ENCODE peak calls at places on chromosomes 5 and 9, in four cellular contexts. One of them, this sample, is unnamed.

GRCh38 chr9:31745468-31745867 is 639.0 kb upstream of the ACO1 start:
- DNase-seq in astrocyte: no peak
- DNase-seq in neural progenitor cell: no peak
- DNase-seq in MM.1S: no peak
- DNase-seq in this sample: no peak

GRCh38 chr9:1005043-1005667 is 28.7 kb downstream of the DMRT3 start:
- DNase-seq in MM.1S: peak
- DNase-seq in astrocyte: peak
- DNase-seq in neural progenitor cell: peak
- DNase-seq in this sample: peak

GRCh38 chr5:141513021-141513626 is 24.2 kb downstream of the PCDHGC5 start:
- DNase-seq in astrocyte: peak
- DNase-seq in neural progenitor cell: peak
- DNase-seq in MM.1S: no peak
- DNase-seq in this sample: peak

GRCh38 chr9:114225534-114226288 is 70.4 kb downstream of the COL27A1 start:
- DNase-seq in MM.1S: no peak
- DNase-seq in astrocyte: peak
- DNase-seq in neural progenitor cell: no peak
- DNase-seq in this sample: no peak

GRCh38 chr9:131707677-131708612 is 31.9 kb downstream of the RAPGEF1 start:
- DNase-seq in neural progenitor cell: no peak
- DNase-seq in astrocyte: peak
- DNase-seq in MM.1S: no peak
- DNase-seq in this sample: no peak

GRCh38 chr9:83070257-83070656 is 7.3 kb upstream of the RASEF start:
- DNase-seq in MM.1S: no peak
- DNase-seq in neural progenitor cell: no peak
- DNase-seq in astrocyte: peak
- DNase-seq in this sample: no peak

GRCh38 chr5:132476853-132477729 is 13.5 kb downstream of the IRF1 start:
- DNase-seq in MM.1S: no peak
- DNase-seq in astrocyte: no peak
- DNase-seq in neural progenitor cell: no peak
- DNase-seq in this sample: peak

GRCh38 chr5:174745495-174745894 is 21.1 kb downstream of the MSX2 start:
- DNase-seq in MM.1S: no peak
- DNase-seq in neural progenitor cell: peak
- DNase-seq in astrocyte: no peak
- DNase-seq in this sample: no peak

GRCh38 chr9:76215066-76215465 is 179.2 kb downstream of the RFK start:
- DNase-seq in astrocyte: peak
- DNase-seq in MM.1S: no peak
- DNase-seq in neural progenitor cell: peak
- DNase-seq in this sample: no peak

GRCh38 chr9:91908293-91908623 is 41.8 kb downstream of the ROR2 start:
- DNase-seq in astrocyte: no peak
- DNase-seq in MM.1S: no peak
- DNase-seq in neural progenitor cell: no peak
- DNase-seq in this sample: no peak

GRCh38 chr5:114305402-114306207 is 56.3 kb upstream of the KCNN2 start:
- DNase-seq in neural progenitor cell: peak
- DNase-seq in astrocyte: peak
- DNase-seq in MM.1S: peak
- DNase-seq in this sample: peak

GRCh38 chr5:40258205-40258604 is 421.5 kb upstream of the PTGER4 start:
- DNase-seq in MM.1S: no peak
- DNase-seq in astrocyte: no peak
- DNase-seq in neural progenitor cell: no peak
- DNase-seq in this sample: no peak

GRCh38 chr5:73100109-73100508 is 20.3 kb upstream of the TMEM171 start:
- DNase-seq in MM.1S: no peak
- DNase-seq in neural progenitor cell: no peak
- DNase-seq in astrocyte: no peak
- DNase-seq in this sample: no peak

GRCh38 chr5:73095564-73096238 is 24.7 kb upstream of the TMEM171 start:
- DNase-seq in MM.1S: no peak
- DNase-seq in astrocyte: peak
- DNase-seq in neural progenitor cell: no peak
- DNase-seq in this sample: no peak

GRCh38 chr5:73094415-73094814 is 26.0 kb upstream of the TMEM171 start:
- DNase-seq in neural progenitor cell: no peak
- DNase-seq in MM.1S: no peak
- DNase-seq in astrocyte: no peak
- DNase-seq in this sample: no peak

GRCh38 chr5:73096239-73096575 is 24.2 kb upstream of the TMEM171 start:
- DNase-seq in astrocyte: no peak
- DNase-seq in neural progenitor cell: no peak
- DNase-seq in MM.1S: no peak
- DNase-seq in this sample: no peak

DNA sequence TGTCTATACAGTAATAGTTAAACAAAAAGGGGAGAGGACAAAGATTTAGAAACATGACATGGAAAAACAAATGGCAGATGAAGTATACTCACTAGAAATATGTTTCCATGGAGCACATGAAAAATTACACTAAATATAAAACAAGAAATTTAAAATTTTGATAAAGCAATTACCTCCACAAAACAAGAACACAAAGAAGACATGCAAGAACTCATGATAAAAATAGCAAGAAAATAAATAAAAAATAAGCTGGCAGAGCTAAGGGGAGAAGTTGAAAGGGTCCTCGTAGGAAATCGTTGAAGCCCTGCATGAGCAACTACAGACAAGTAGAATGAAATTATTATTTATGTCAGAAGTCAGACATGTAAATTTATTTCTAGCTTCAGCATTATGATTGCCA is 22.6 kb upstream of the TMEM171 start:
- DNase-seq in neural progenitor cell: no peak
- DNase-seq in astrocyte: no peak
- DNase-seq in MM.1S: no peak
- DNase-seq in this sample: no peak
- H3K4me2 ChIP-seq in neural progenitor cell: no peak
- H3K4me2 ChIP-seq in astrocyte: no peak
- H3K4me2 ChIP-seq in MM.1S: no peak
- H3K4me2 ChIP-seq in this sample: no peak

GRCh38 chr5:181203093-181203711 is 1.8 kb downstream of the TRIM7 start:
- DNase-seq in MM.1S: no peak
- DNase-seq in astrocyte: no peak
- DNase-seq in neural progenitor cell: no peak
- DNase-seq in this sample: peak

GRCh38 chr5:181203842-181204560 is 995 bp downstream of the TRIM7 start:
- DNase-seq in astrocyte: no peak
- DNase-seq in MM.1S: no peak
- DNase-seq in neural progenitor cell: peak
- DNase-seq in this sample: peak

GRCh38 chr5:181205402-181205734 is 372 bp upstream of the TRIM7 start:
- DNase-seq in astrocyte: no peak
- DNase-seq in MM.1S: no peak
- DNase-seq in neural progenitor cell: no peak
- DNase-seq in this sample: no peak

GRCh38 chr5:181205735-181206401 is 872 bp upstream of the TRIM7 start:
- DNase-seq in MM.1S: no peak
- DNase-seq in neural progenitor cell: peak
- DNase-seq in astrocyte: peak
- DNase-seq in this sample: no peak

DNA sequence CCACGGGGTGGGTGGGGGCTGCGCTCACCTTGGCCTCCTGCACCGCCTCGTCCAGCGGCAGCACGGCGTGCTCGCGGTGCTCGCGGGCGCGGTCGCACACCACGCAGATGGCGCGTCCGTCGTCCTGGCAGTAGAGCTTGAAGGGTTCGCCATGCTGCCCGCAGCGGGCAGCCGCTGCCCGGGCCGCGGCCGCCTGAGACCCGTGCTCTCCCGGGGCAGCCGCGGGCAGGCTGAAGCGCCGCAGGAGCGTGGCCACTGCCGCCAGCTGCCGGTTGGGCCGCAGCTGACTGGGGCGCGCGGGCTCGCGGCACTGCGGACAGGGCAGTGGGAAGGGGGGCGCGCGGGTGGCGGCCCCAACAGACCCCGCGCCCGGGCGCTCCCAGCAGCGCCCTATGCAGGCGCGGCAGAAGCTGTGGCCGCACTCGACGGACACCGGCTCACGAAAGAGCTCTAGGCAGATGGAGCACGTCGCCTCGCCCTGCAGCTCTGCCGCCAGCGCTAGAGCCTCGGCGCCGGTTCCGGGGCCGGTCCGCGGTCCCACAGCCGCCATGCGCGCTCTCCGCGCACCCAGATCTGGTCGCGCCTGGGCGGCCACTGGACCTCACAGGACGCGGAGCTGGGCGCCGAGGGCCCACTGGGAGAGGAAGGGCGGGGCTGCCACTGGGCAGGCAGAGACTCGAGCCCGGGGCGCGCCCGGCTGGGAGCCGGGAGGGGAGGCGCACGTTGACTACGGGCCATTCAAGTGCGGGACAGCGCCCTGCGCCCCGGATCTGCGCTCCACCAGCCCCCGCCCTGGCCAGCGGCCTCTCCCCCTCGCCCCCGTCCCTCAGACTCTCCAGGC is at the start of gene TRIM7:
- DNase-seq in neural progenitor cell: peak
- DNase-seq in astrocyte: no peak
- DNase-seq in MM.1S: no peak
- DNase-seq in this sample: peak
- TF ChIP-seq EZH2 in neural progenitor cell: no peak
- TF ChIP-seq EZH2 in astrocyte: peak
- TF ChIP-seq EZH2 in MM.1S: no peak
- TF ChIP-seq EZH2 in this sample: no peak

DNA sequence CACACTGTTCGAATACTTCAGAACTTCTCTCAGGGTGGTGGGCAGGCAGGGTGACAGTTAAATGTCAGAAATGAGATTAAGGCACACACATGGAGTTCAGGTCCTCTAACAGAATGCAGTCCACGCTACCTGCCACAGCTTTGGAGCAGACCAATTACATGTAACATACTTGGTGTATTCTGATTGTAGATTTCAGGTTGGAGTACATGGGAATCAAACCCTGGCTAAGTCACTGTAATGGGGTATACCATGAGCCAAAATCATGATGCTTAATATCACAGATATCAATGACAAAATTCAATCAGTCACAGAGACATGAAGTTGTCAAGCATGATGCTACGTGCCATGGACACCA is 48.9 kb downstream of the MEF2C start:
- DNase-seq in neural progenitor cell: no peak
- DNase-seq in MM.1S: no peak
- DNase-seq in astrocyte: no peak
- DNase-seq in this sample: no peak
- H3K4me2 ChIP-seq in neural progenitor cell: no peak
- H3K4me2 ChIP-seq in MM.1S: peak
- H3K4me2 ChIP-seq in astrocyte: no peak
- H3K4me2 ChIP-seq in this sample: no peak

DNA sequence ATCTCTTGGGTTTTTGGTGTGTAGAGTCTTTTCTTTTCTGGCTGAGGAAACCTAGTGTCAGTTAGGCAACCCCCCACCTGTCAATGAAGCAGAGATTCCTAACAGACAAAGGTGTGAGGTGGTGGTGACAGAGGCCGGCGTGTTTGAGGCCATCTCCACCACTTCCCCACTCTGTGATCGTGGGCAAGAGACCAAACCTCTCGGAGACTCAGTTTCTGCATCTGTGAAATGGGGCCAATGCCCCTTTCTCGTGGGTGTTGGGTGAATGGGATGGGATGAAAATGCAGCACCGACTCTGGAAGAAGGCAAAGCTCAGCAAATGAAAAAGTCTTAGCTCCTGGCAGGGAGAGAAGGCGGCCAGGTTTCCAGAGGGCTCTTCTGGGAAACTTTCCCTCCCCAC is 807 bp downstream of the FAM163B start:
- DNase-seq in astrocyte: no peak
- DNase-seq in neural progenitor cell: no peak
- DNase-seq in MM.1S: no peak
- DNase-seq in this sample: no peak
- TF ChIP-seq EZH2 in astrocyte: no peak
- TF ChIP-seq EZH2 in neural progenitor cell: no peak
- TF ChIP-seq EZH2 in MM.1S: no peak
- TF ChIP-seq EZH2 in this sample: no peak